ENCODE peak calls at places on chromosomes 6 and 20, in ten cellular contexts. V is esophagus muscularis mucosa, A is GM23338, U is breast epithelium, O is Panc1, P is suprapubic skin, Z is prostate gland, J is spleen, H is SK-N-SH, W is H1. F is an unnamed sample.

GRCh38 chr20:12775041-12775440 is 233.7 kb upstream of the SPTLC3 start:
- DNase-seq in J (no peak), P (no peak), W (no peak), H (no peak), O (no peak), A (no peak), Z (peak; percentile 46), U (no peak), V (no peak), F (no peak)

GRCh38 chr20:45972500-45973183 is 639 bp upstream of the ZNF335 start:
- DNase-seq in P (peak; percentile 67), V (no peak), O (no peak), A (peak; percentile 96), U (no peak), W (no peak), Z (no peak), H (no peak), J (peak; percentile 97), F (no peak)

GRCh38 chr20:707711-708110 is 32.1 kb upstream of the SCRT2 start:
- DNase-seq in H (no peak), J (peak; percentile 24), P (no peak), A (no peak), W (no peak), O (no peak), Z (no peak), V (no peak), U (no peak), F (no peak)

GRCh38 chr6:139708342-139709199 is 334.1 kb upstream of the CITED2 start:
- DNase-seq in Z (no peak), A (no peak), V (no peak), U (no peak), J (no peak), P (no peak), O (peak; percentile 43), H (no peak), W (no peak), F (no peak)

GRCh38 chr6:52304917-52305316 is 20.4 kb upstream of the MCM3 start:
- DNase-seq in Z (no peak), W (no peak), O (no peak), H (no peak), J (no peak), A (no peak), U (no peak), V (no peak), P (no peak), F (no peak)

GRCh38 chr6:158376650-158377081 is 64.4 kb downstream of the TULP4 start:
- DNase-seq in J (no peak), O (no peak), P (no peak), H (no peak), V (no peak), W (no peak), Z (no peak), U (no peak), A (no peak), F (no peak)

GRCh38 chr20:14259691-14260090 is 77.7 kb downstream of the FLRT3 start:
- DNase-seq in U (no peak), A (no peak), P (no peak), V (no peak), Z (no peak), O (no peak), W (no peak), J (no peak), H (no peak), F (no peak)

GRCh38 chr20:43590036-43590391 is 723 bp upstream of the IFT52 start:
- DNase-seq in Z (no peak), A (peak; percentile 47), W (peak; percentile 50), O (no peak), H (peak; percentile 51), J (no peak), V (no peak), P (no peak), U (no peak), F (no peak)

GRCh38 chr20:17832236-17832635 is 132.5 kb downstream of the BANF2 start:
- DNase-seq in Z (no peak), J (no peak), A (no peak), H (no peak), U (no peak), P (no peak), V (no peak), W (no peak), O (no peak), F (no peak)

GRCh38 chr6:125165256-125165655 is 11.7 kb downstream of the TPD52L1 start:
- DNase-seq in Z (no peak), H (no peak), A (no peak), U (no peak), P (no peak), W (no peak), V (no peak), J (no peak), O (no peak), F (peak; percentile 34)

GRCh38 chr20:1721687-1722512 is 64.3 kb upstream of the SIRPG start:
- DNase-seq in Z (no peak), V (peak; percentile 86), H (no peak), P (no peak), A (peak; percentile 88), J (no peak), W (peak; percentile 60), O (no peak), U (no peak), F (no peak)

GRCh38 chr6:111992851-111993250 is 61.1 kb upstream of the CCN6 start:
- DNase-seq in Z (no peak), J (no peak), A (no peak), V (no peak), H (no peak), O (no peak), U (no peak), P (no peak), W (no peak), F (no peak)

GRCh38 chr6:41257369-41258195 is 28.9 kb downstream of the TREM1 start:
- DNase-seq in W (no peak), P (no peak), A (no peak), Z (peak; percentile 76), J (no peak), U (no peak), O (no peak), H (no peak), V (peak; percentile 91), F (peak; percentile 76)

GRCh38 chr6:17883665-17884500 is 103.6 kb downstream of the KIF13A start:
- DNase-seq in U (no peak), A (no peak), V (no peak), J (no peak), O (no peak), Z (no peak), P (no peak), H (no peak), W (no peak), F (no peak)

GRCh38 chr6:42100029-42100901 is 42.2 kb downstream of the C6orf132 start:
- DNase-seq in U (no peak), W (no peak), H (no peak), A (no peak), O (no peak), P (no peak), J (no peak), V (no peak), Z (no peak), F (no peak)

GRCh38 chr6:143323729-143324465 is 126.6 kb downstream of the ADAT2 start:
- DNase-seq in J (no peak), P (no peak), A (no peak), U (no peak), W (no peak), O (no peak), Z (no peak), V (no peak), H (no peak), F (peak; percentile 24)

GRCh38 chr20:23009636-23010035 is 25.5 kb upstream of the SSTR4 start:
- DNase-seq in U (peak; percentile 60), W (no peak), J (no peak), V (no peak), P (no peak), O (no peak), A (no peak), H (no peak), Z (no peak), F (no peak)

GRCh38 chr6:54929245-54929909 is 82.8 kb downstream of the FAM83B start:
- DNase-seq in H (no peak), P (no peak), O (peak; percentile 36), W (no peak), U (no peak), V (no peak), Z (no peak), J (no peak), A (no peak), F (no peak)
- H3K4me3 ChIP-seq in H (no peak overlapping the region), P (no peak overlapping the region), O (no peak overlapping the region), W (no peak overlapping the region), U (no peak overlapping the region), V (no peak overlapping the region), Z (no peak overlapping the region), J (no peak overlapping the region), A (no peak overlapping the region), F (no peak overlapping the region)

GRCh38 chr6:16205377-16206144 is 32.8 kb upstream of the GMPR start:
- DNase-seq in Z (no peak), A (no peak), O (no peak), P (no peak), U (no peak), H (peak; percentile 45), W (no peak), J (no peak), V (no peak), F (peak; percentile 35)
- H3K27ac ChIP-seq in Z (no peak overlapping the region), A (no peak overlapping the region), O (no peak overlapping the region), P (peak overlapping the region; percentile 49), U (peak overlapping the region; percentile 45), H (no peak overlapping the region), W (no peak overlapping the region), J (peak overlapping the region; percentile 49), V (no peak overlapping the region), F (peak overlapping the region; percentile 62)

GRCh38 chr6:13295576-13295975 is 32.8 kb downstream of the TBC1D7 start:
- DNase-seq in P (no peak), J (no peak), V (no peak), H (no peak), U (no peak), W (peak; percentile 32), O (no peak), Z (no peak), A (no peak), F (no peak)

GRCh38 chr6:13297391-13297790 is 30.9 kb downstream of the TBC1D7 start:
- DNase-seq in P (no peak), U (no peak), O (no peak), H (no peak), V (no peak), A (no peak), J (no peak), Z (no peak), W (peak; percentile 31), F (no peak)

GRCh38 chr6:13296536-13296997 is 31.8 kb downstream of the TBC1D7 start:
- DNase-seq in V (no peak), O (no peak), J (no peak), H (no peak), W (no peak), U (no peak), P (no peak), Z (no peak), A (peak; percentile 57), F (no peak)

GRCh38 chr6:13292774-13293173 is 35.6 kb downstream of the TBC1D7 start:
- DNase-seq in P (no peak), U (no peak), J (no peak), O (no peak), W (no peak), V (no peak), Z (no peak), H (no peak), A (no peak), F (no peak)

GRCh38 chr6:13294499-13295069 is 33.8 kb downstream of the TBC1D7 start:
- DNase-seq in U (no peak), V (no peak), O (no peak), Z (no peak), A (no peak), W (no peak), H (no peak), J (no peak), P (no peak), F (no peak)
- TF ChIP-seq POLR2AphosphoS5 in U (no peak), V (no peak), O (no peak), Z (no peak), A (no peak), W (no peak), H (no peak), J (no peak), P (no peak), F (no peak)

GRCh38 chr20:38357653-38358207 is 11.4 kb downstream of the LBP start:
- DNase-seq in A (no peak), P (no peak), O (no peak), V (no peak), J (no peak), U (no peak), W (no peak), Z (no peak), H (no peak), F (no peak)
- H3K4me3 ChIP-seq in A (no peak overlapping the region), P (no peak overlapping the region), O (no peak overlapping the region), V (no peak overlapping the region), J (no peak overlapping the region), U (no peak overlapping the region), W (no peak overlapping the region), Z (no peak overlapping the region), H (no peak overlapping the region), F (no peak overlapping the region)